ENCODE peak calls at places on chromosomes 4 and X, in nine cellular contexts. One of them, this sample, is unnamed.

GRCh38 chr4:54660591-54660990 is 2.8 kb downstream of the KIT start:
- DNase-seq in CD4-positive, alpha-beta memory T cell: no peak
- DNase-seq in NCI-H510A: no peak
- DNase-seq in COLO829: no peak
- DNase-seq in Panc1: no peak
- DNase-seq in C1 segment of cervical spinal cord: no peak
- DNase-seq in NCI-H1694: no peak
- DNase-seq in activated T-cell treated with anti-CD3 and anti-CD28 coated beads, Interleukin-2, amount 50 U/mL, for 72 hours: no peak
- DNase-seq in H9: no peak
- DNase-seq in this sample: no peak

GRCh38 chr4:147839651-147840050 is 107.8 kb downstream of the ARHGAP10 start:
- DNase-seq in CD4-positive, alpha-beta memory T cell: no peak
- DNase-seq in NCI-H510A: no peak
- DNase-seq in Panc1: no peak
- DNase-seq in NCI-H1694: no peak
- DNase-seq in activated T-cell treated with anti-CD3 and anti-CD28 coated beads, Interleukin-2, amount 50 U/mL, for 72 hours: no peak
- DNase-seq in C1 segment of cervical spinal cord: no peak
- DNase-seq in H9: no peak
- DNase-seq in COLO829: no peak
- DNase-seq in this sample: no peak

GRCh38 chrX:66635360-66635759 is 3.5 kb downstream of the EDA2R start:
- DNase-seq in C1 segment of cervical spinal cord: no peak
- DNase-seq in NCI-H1694: no peak
- DNase-seq in H9: no peak
- DNase-seq in Panc1: no peak
- DNase-seq in activated T-cell treated with anti-CD3 and anti-CD28 coated beads, Interleukin-2, amount 50 U/mL, for 72 hours: no peak
- DNase-seq in CD4-positive, alpha-beta memory T cell: no peak
- DNase-seq in COLO829: peak; percentile 14
- DNase-seq in NCI-H510A: no peak
- DNase-seq in this sample: peak; percentile 47

GRCh38 chr4:38870098-38870850 is 2.7 kb downstream of the FAM114A1 start:
- DNase-seq in CD4-positive, alpha-beta memory T cell: no peak
- DNase-seq in NCI-H1694: no peak
- DNase-seq in NCI-H510A: no peak
- DNase-seq in H9: no peak
- DNase-seq in activated T-cell treated with anti-CD3 and anti-CD28 coated beads, Interleukin-2, amount 50 U/mL, for 72 hours: no peak
- DNase-seq in Panc1: no peak
- DNase-seq in C1 segment of cervical spinal cord: no peak
- DNase-seq in COLO829: peak; percentile 54
- DNase-seq in this sample: no peak

GRCh38 chrX:1925053-1925481 is 310.2 kb downstream of the ASMT start:
- DNase-seq in Panc1: no peak
- DNase-seq in C1 segment of cervical spinal cord: no peak
- DNase-seq in COLO829: no peak
- DNase-seq in NCI-H510A: no peak
- DNase-seq in CD4-positive, alpha-beta memory T cell: no peak
- DNase-seq in H9: peak; percentile 94
- DNase-seq in NCI-H1694: no peak
- DNase-seq in activated T-cell treated with anti-CD3 and anti-CD28 coated beads, Interleukin-2, amount 50 U/mL, for 72 hours: no peak
- DNase-seq in this sample: peak; percentile 87

GRCh38 chr4:184345573-184345922 is 127.9 kb upstream of the ENPP6 start:
- DNase-seq in NCI-H510A: no peak
- DNase-seq in NCI-H1694: no peak
- DNase-seq in COLO829: no peak
- DNase-seq in H9: no peak
- DNase-seq in C1 segment of cervical spinal cord: no peak
- DNase-seq in CD4-positive, alpha-beta memory T cell: no peak
- DNase-seq in activated T-cell treated with anti-CD3 and anti-CD28 coated beads, Interleukin-2, amount 50 U/mL, for 72 hours: no peak
- DNase-seq in Panc1: no peak
- DNase-seq in this sample: no peak

GRCh38 chrX:3346436-3347329 is at the start of gene MXRA5:
- DNase-seq in NCI-H510A: peak; percentile 31
- DNase-seq in Panc1: no peak
- DNase-seq in C1 segment of cervical spinal cord: no peak
- DNase-seq in H9: peak; percentile 76
- DNase-seq in COLO829: no peak
- DNase-seq in CD4-positive, alpha-beta memory T cell: no peak
- DNase-seq in activated T-cell treated with anti-CD3 and anti-CD28 coated beads, Interleukin-2, amount 50 U/mL, for 72 hours: no peak
- DNase-seq in NCI-H1694: no peak
- DNase-seq in this sample: peak; percentile 69

GRCh38 chrX:2697741-2698294 is 6.7 kb downstream of the CD99 start:
- DNase-seq in NCI-H510A: no peak
- DNase-seq in H9: no peak
- DNase-seq in COLO829: no peak
- DNase-seq in activated T-cell treated with anti-CD3 and anti-CD28 coated beads, Interleukin-2, amount 50 U/mL, for 72 hours: no peak
- DNase-seq in Panc1: no peak
- DNase-seq in C1 segment of cervical spinal cord: no peak
- DNase-seq in CD4-positive, alpha-beta memory T cell: no peak
- DNase-seq in NCI-H1694: no peak
- DNase-seq in this sample: no peak

GRCh38 chr4:123503698-123504389 is 107.2 kb downstream of the SPRY1 start:
- DNase-seq in NCI-H510A: no peak
- DNase-seq in NCI-H1694: no peak
- DNase-seq in COLO829: no peak
- DNase-seq in H9: no peak
- DNase-seq in C1 segment of cervical spinal cord: no peak
- DNase-seq in Panc1: no peak
- DNase-seq in CD4-positive, alpha-beta memory T cell: no peak
- DNase-seq in activated T-cell treated with anti-CD3 and anti-CD28 coated beads, Interleukin-2, amount 50 U/mL, for 72 hours: no peak
- DNase-seq in this sample: no peak

GRCh38 chrX:150649096-150649870 is 43.9 kb upstream of the MTMR1 start:
- DNase-seq in NCI-H1694: peak; percentile 10
- DNase-seq in C1 segment of cervical spinal cord: no peak
- DNase-seq in COLO829: peak; percentile 14
- DNase-seq in Panc1: no peak
- DNase-seq in activated T-cell treated with anti-CD3 and anti-CD28 coated beads, Interleukin-2, amount 50 U/mL, for 72 hours: no peak
- DNase-seq in H9: no peak
- DNase-seq in CD4-positive, alpha-beta memory T cell: no peak
- DNase-seq in NCI-H510A: no peak
- DNase-seq in this sample: no peak

GRCh38 chr4:141815646-141816045 is 179.3 kb downstream of the IL15 start:
- DNase-seq in activated T-cell treated with anti-CD3 and anti-CD28 coated beads, Interleukin-2, amount 50 U/mL, for 72 hours: no peak
- DNase-seq in NCI-H1694: no peak
- DNase-seq in COLO829: no peak
- DNase-seq in CD4-positive, alpha-beta memory T cell: no peak
- DNase-seq in NCI-H510A: no peak
- DNase-seq in Panc1: no peak
- DNase-seq in H9: no peak
- DNase-seq in C1 segment of cervical spinal cord: no peak
- DNase-seq in this sample: no peak

GRCh38 chrX:29241831-29242230 is 654.6 kb downstream of the IL1RAPL1 start:
- DNase-seq in C1 segment of cervical spinal cord: no peak
- DNase-seq in activated T-cell treated with anti-CD3 and anti-CD28 coated beads, Interleukin-2, amount 50 U/mL, for 72 hours: no peak
- DNase-seq in H9: no peak
- DNase-seq in NCI-H1694: no peak
- DNase-seq in CD4-positive, alpha-beta memory T cell: no peak
- DNase-seq in NCI-H510A: no peak
- DNase-seq in COLO829: no peak
- DNase-seq in Panc1: no peak
- DNase-seq in this sample: no peak

GRCh38 chr4:112377701-112378620 is 80.8 kb downstream of the ALPK1 start:
- DNase-seq in NCI-H510A: no peak
- DNase-seq in Panc1: no peak
- DNase-seq in CD4-positive, alpha-beta memory T cell: no peak
- DNase-seq in C1 segment of cervical spinal cord: no peak
- DNase-seq in NCI-H1694: no peak
- DNase-seq in H9: no peak
- DNase-seq in activated T-cell treated with anti-CD3 and anti-CD28 coated beads, Interleukin-2, amount 50 U/mL, for 72 hours: no peak
- DNase-seq in COLO829: no peak
- DNase-seq in this sample: no peak

GRCh38 chr4:8371251-8371995 is 69.1 kb downstream of the ACOX3 start:
- DNase-seq in COLO829: no peak
- DNase-seq in NCI-H1694: no peak
- DNase-seq in NCI-H510A: no peak
- DNase-seq in Panc1: no peak
- DNase-seq in C1 segment of cervical spinal cord: no peak
- DNase-seq in CD4-positive, alpha-beta memory T cell: no peak
- DNase-seq in activated T-cell treated with anti-CD3 and anti-CD28 coated beads, Interleukin-2, amount 50 U/mL, for 72 hours: no peak
- DNase-seq in H9: no peak
- DNase-seq in this sample: no peak

GRCh38 chrX:119756926-119757635 is 1.3 kb upstream of the SOWAHD start:
- DNase-seq in CD4-positive, alpha-beta memory T cell: no peak
- DNase-seq in C1 segment of cervical spinal cord: no peak
- DNase-seq in H9: peak; percentile 36
- DNase-seq in Panc1: no peak
- DNase-seq in NCI-H1694: no peak
- DNase-seq in activated T-cell treated with anti-CD3 and anti-CD28 coated beads, Interleukin-2, amount 50 U/mL, for 72 hours: no peak
- DNase-seq in COLO829: no peak
- DNase-seq in NCI-H510A: no peak
- DNase-seq in this sample: peak; percentile 23

GRCh38 chrX:39772057-39772832 is 325.5 kb downstream of the BCOR start:
- DNase-seq in COLO829: no peak
- DNase-seq in NCI-H1694: no peak
- DNase-seq in CD4-positive, alpha-beta memory T cell: peak; percentile 45
- DNase-seq in NCI-H510A: no peak
- DNase-seq in Panc1: no peak
- DNase-seq in C1 segment of cervical spinal cord: peak; percentile 2
- DNase-seq in activated T-cell treated with anti-CD3 and anti-CD28 coated beads, Interleukin-2, amount 50 U/mL, for 72 hours: peak; percentile 64
- DNase-seq in H9: peak; percentile 95
- DNase-seq in this sample: peak; percentile 87

GRCh38 chr4:835148-836002 is 9.4 kb upstream of the CPLX1 start:
- DNase-seq in H9: no peak
- DNase-seq in CD4-positive, alpha-beta memory T cell: no peak
- DNase-seq in NCI-H510A: peak; percentile 55
- DNase-seq in NCI-H1694: no peak
- DNase-seq in Panc1: no peak
- DNase-seq in C1 segment of cervical spinal cord: no peak
- DNase-seq in COLO829: no peak
- DNase-seq in activated T-cell treated with anti-CD3 and anti-CD28 coated beads, Interleukin-2, amount 50 U/mL, for 72 hours: no peak
- DNase-seq in this sample: no peak

GRCh38 chr4:28523791-28524190 is 1663.2 kb downstream of the STIM2 start:
- DNase-seq in COLO829: no peak
- DNase-seq in C1 segment of cervical spinal cord: no peak
- DNase-seq in activated T-cell treated with anti-CD3 and anti-CD28 coated beads, Interleukin-2, amount 50 U/mL, for 72 hours: no peak
- DNase-seq in NCI-H510A: no peak
- DNase-seq in Panc1: no peak
- DNase-seq in H9: no peak
- DNase-seq in CD4-positive, alpha-beta memory T cell: no peak
- DNase-seq in NCI-H1694: no peak
- DNase-seq in this sample: no peak

GRCh38 chrX:108447303-108447702 is 7.7 kb downstream of the COL4A5 start:
- DNase-seq in NCI-H1694: no peak
- DNase-seq in CD4-positive, alpha-beta memory T cell: no peak
- DNase-seq in activated T-cell treated with anti-CD3 and anti-CD28 coated beads, Interleukin-2, amount 50 U/mL, for 72 hours: no peak
- DNase-seq in NCI-H510A: no peak
- DNase-seq in H9: no peak
- DNase-seq in C1 segment of cervical spinal cord: no peak
- DNase-seq in Panc1: no peak
- DNase-seq in COLO829: no peak
- DNase-seq in this sample: no peak

GRCh38 chr4:73508651-73509050 is 27.1 kb downstream of the AFM start:
- DNase-seq in CD4-positive, alpha-beta memory T cell: no peak
- DNase-seq in COLO829: no peak
- DNase-seq in H9: no peak
- DNase-seq in NCI-H1694: no peak
- DNase-seq in C1 segment of cervical spinal cord: no peak
- DNase-seq in Panc1: no peak
- DNase-seq in activated T-cell treated with anti-CD3 and anti-CD28 coated beads, Interleukin-2, amount 50 U/mL, for 72 hours: no peak
- DNase-seq in NCI-H510A: no peak
- DNase-seq in this sample: no peak

GRCh38 chr4:159205462-159205861 is 102.6 kb downstream of the RAPGEF2 start:
- DNase-seq in NCI-H510A: no peak
- DNase-seq in NCI-H1694: no peak
- DNase-seq in C1 segment of cervical spinal cord: no peak
- DNase-seq in CD4-positive, alpha-beta memory T cell: no peak
- DNase-seq in Panc1: no peak
- DNase-seq in H9: no peak
- DNase-seq in COLO829: no peak
- DNase-seq in activated T-cell treated with anti-CD3 and anti-CD28 coated beads, Interleukin-2, amount 50 U/mL, for 72 hours: no peak
- DNase-seq in this sample: no peak

GRCh38 chrX:38726596-38726995 is 74.7 kb upstream of the MID1IP1 start:
- DNase-seq in C1 segment of cervical spinal cord: no peak
- DNase-seq in activated T-cell treated with anti-CD3 and anti-CD28 coated beads, Interleukin-2, amount 50 U/mL, for 72 hours: no peak
- DNase-seq in CD4-positive, alpha-beta memory T cell: no peak
- DNase-seq in NCI-H1694: no peak
- DNase-seq in Panc1: no peak
- DNase-seq in NCI-H510A: no peak
- DNase-seq in H9: no peak
- DNase-seq in COLO829: no peak
- DNase-seq in this sample: no peak

GRCh38 chr4:147928400-147928799 is 196.5 kb downstream of the ARHGAP10 start:
- DNase-seq in NCI-H1694: no peak
- DNase-seq in COLO829: no peak
- DNase-seq in NCI-H510A: no peak
- DNase-seq in CD4-positive, alpha-beta memory T cell: no peak
- DNase-seq in C1 segment of cervical spinal cord: no peak
- DNase-seq in H9: no peak
- DNase-seq in activated T-cell treated with anti-CD3 and anti-CD28 coated beads, Interleukin-2, amount 50 U/mL, for 72 hours: no peak
- DNase-seq in Panc1: no peak
- DNase-seq in this sample: no peak

GRCh38 chr4:168781884-168782283 is 228.2 kb downstream of the CBR4 start:
- DNase-seq in NCI-H1694: no peak
- DNase-seq in C1 segment of cervical spinal cord: no peak
- DNase-seq in CD4-positive, alpha-beta memory T cell: no peak
- DNase-seq in NCI-H510A: no peak
- DNase-seq in activated T-cell treated with anti-CD3 and anti-CD28 coated beads, Interleukin-2, amount 50 U/mL, for 72 hours: no peak
- DNase-seq in H9: no peak
- DNase-seq in COLO829: no peak
- DNase-seq in Panc1: no peak
- DNase-seq in this sample: no peak

GRCh38 chr4:153131478-153132069 is 72.7 kb upstream of the TRIM2 start:
- DNase-seq in Panc1: no peak
- DNase-seq in C1 segment of cervical spinal cord: no peak
- DNase-seq in activated T-cell treated with anti-CD3 and anti-CD28 coated beads, Interleukin-2, amount 50 U/mL, for 72 hours: no peak
- DNase-seq in H9: no peak
- DNase-seq in NCI-H510A: no peak
- DNase-seq in CD4-positive, alpha-beta memory T cell: no peak
- DNase-seq in COLO829: no peak
- DNase-seq in NCI-H1694: peak; percentile 63
- DNase-seq in this sample: no peak

GRCh38 chr4:94420356-94420755 is 31.4 kb upstream of the PDLIM5 start:
- DNase-seq in NCI-H510A: no peak
- DNase-seq in CD4-positive, alpha-beta memory T cell: no peak
- DNase-seq in COLO829: no peak
- DNase-seq in C1 segment of cervical spinal cord: no peak
- DNase-seq in activated T-cell treated with anti-CD3 and anti-CD28 coated beads, Interleukin-2, amount 50 U/mL, for 72 hours: no peak
- DNase-seq in NCI-H1694: no peak
- DNase-seq in Panc1: no peak
- DNase-seq in H9: no peak
- DNase-seq in this sample: no peak

GRCh38 chr4:85744950-85745349 is 270.0 kb downstream of the ARHGAP24 start:
- DNase-seq in H9: no peak
- DNase-seq in NCI-H510A: no peak
- DNase-seq in CD4-positive, alpha-beta memory T cell: no peak
- DNase-seq in Panc1: no peak
- DNase-seq in C1 segment of cervical spinal cord: no peak
- DNase-seq in COLO829: no peak
- DNase-seq in NCI-H1694: no peak
- DNase-seq in activated T-cell treated with anti-CD3 and anti-CD28 coated beads, Interleukin-2, amount 50 U/mL, for 72 hours: no peak
- DNase-seq in this sample: no peak

GRCh38 chr4:6568689-6569332 is 6.2 kb upstream of the MAN2B2 start:
- DNase-seq in H9: no peak
- DNase-seq in NCI-H1694: no peak
- DNase-seq in CD4-positive, alpha-beta memory T cell: no peak
- DNase-seq in NCI-H510A: no peak
- DNase-seq in COLO829: peak; percentile 18
- DNase-seq in C1 segment of cervical spinal cord: no peak
- DNase-seq in activated T-cell treated with anti-CD3 and anti-CD28 coated beads, Interleukin-2, amount 50 U/mL, for 72 hours: no peak
- DNase-seq in Panc1: no peak
- DNase-seq in this sample: peak; percentile 63

GRCh38 chr4:98232202-98232601 is 29.0 kb upstream of the RAP1GDS1 start:
- DNase-seq in CD4-positive, alpha-beta memory T cell: no peak
- DNase-seq in COLO829: no peak
- DNase-seq in NCI-H510A: no peak
- DNase-seq in C1 segment of cervical spinal cord: no peak
- DNase-seq in NCI-H1694: no peak
- DNase-seq in Panc1: no peak
- DNase-seq in activated T-cell treated with anti-CD3 and anti-CD28 coated beads, Interleukin-2, amount 50 U/mL, for 72 hours: no peak
- DNase-seq in H9: no peak
- DNase-seq in this sample: peak; percentile 15

GRCh38 chrX:3697220-3697684 is 16.2 kb downstream of the PRKX start:
- DNase-seq in CD4-positive, alpha-beta memory T cell: no peak
- DNase-seq in NCI-H1694: no peak
- DNase-seq in activated T-cell treated with anti-CD3 and anti-CD28 coated beads, Interleukin-2, amount 50 U/mL, for 72 hours: no peak
- DNase-seq in Panc1: no peak
- DNase-seq in C1 segment of cervical spinal cord: no peak
- DNase-seq in H9: no peak
- DNase-seq in COLO829: no peak
- DNase-seq in NCI-H510A: no peak
- DNase-seq in this sample: peak; percentile 22

GRCh38 chr4:98468744-98469143 is 189.7 kb downstream of the TSPAN5 start:
- DNase-seq in CD4-positive, alpha-beta memory T cell: no peak
- DNase-seq in COLO829: peak; percentile 29
- DNase-seq in NCI-H510A: no peak
- DNase-seq in Panc1: no peak
- DNase-seq in C1 segment of cervical spinal cord: peak; percentile 41
- DNase-seq in NCI-H1694: no peak
- DNase-seq in H9: no peak
- DNase-seq in activated T-cell treated with anti-CD3 and anti-CD28 coated beads, Interleukin-2, amount 50 U/mL, for 72 hours: no peak
- DNase-seq in this sample: no peak

This sample was measured in mesendoderm.